ENCODE peak calls at places on chromosome 16, in five cellular contexts. O is PC-9, X is spleen, S is mammary epithelial cell, G is psoas muscle. Y is an unnamed sample.

GRCh38 chr16:84833142-84833495 is 13.3 kb downstream of the CRISPLD2 start:
- DNase-seq in O (no peak), X (no peak), G (no peak), S (no peak), Y (no peak)

GRCh38 chr16:4691666-4692412 is 1.5 kb upstream of the NUDT16L1 start:
- DNase-seq in G (peak), S (no peak), X (peak), O (no peak), Y (no peak)

GRCh38 chr16:85369741-85370528 is 243.2 kb upstream of the GSE1 start:
- DNase-seq in X (no peak), G (peak), S (no peak), O (peak), Y (no peak)

GRCh38 chr16:4021070-4021779 is 95.0 kb downstream of the ADCY9 start:
- DNase-seq in X (no peak), O (peak), G (no peak), S (peak), Y (no peak)

GRCh38 chr16:4261557-4262172 is 11.2 kb downstream of the TFAP4 start:
- DNase-seq in X (no peak), S (no peak), O (no peak), G (peak), Y (no peak)

GRCh38 chr16:50731130-50731988 is 10.5 kb upstream of the CYLD start:
- DNase-seq in X (no peak), O (no peak), S (no peak), G (no peak), Y (no peak)

GRCh38 chr16:30757316-30757715 is 4.5 kb downstream of the CFAP119 start:
- DNase-seq in G (no peak), X (peak), O (no peak), S (no peak), Y (no peak)

GRCh38 chr16:8859913-8860881 is 8.6 kb downstream of the CARHSP1 start:
- DNase-seq in S (peak), G (peak), X (peak), O (peak), Y (no peak)

GRCh38 chr16:9695152-9695551 is 487.1 kb downstream of the GRIN2A start:
- DNase-seq in O (no peak), S (no peak), X (no peak), G (no peak), Y (no peak)

GRCh38 chr16:17417740-17418139 is 53.0 kb downstream of the XYLT1 start:
- DNase-seq in X (no peak), G (no peak), S (no peak), O (no peak), Y (no peak)

GRCh38 chr16:12300490-12300889 is 324.0 kb downstream of the SNX29 start:
- DNase-seq in G (no peak), X (no peak), S (no peak), O (no peak), Y (no peak)

GRCh38 chr16:88375236-88376052 is 7.3 kb upstream of the ZNF469 start:
- DNase-seq in S (no peak), X (peak), G (peak), O (no peak), Y (no peak)

GRCh38 chr16:31201511-31202401 is 804 bp downstream of the PYCARD start:
- DNase-seq in S (peak), X (peak), G (peak), O (peak), Y (no peak)

GRCh38 chr16:88462396-88462795 is 9.3 kb downstream of the ZFPM1 start:
- DNase-seq in G (no peak), X (no peak), O (no peak), S (no peak), Y (no peak)

GRCh38 chr16:85104821-85105391 is 7.4 kb downstream of the CIBAR2 start:
- DNase-seq in X (peak), O (no peak), S (no peak), G (peak), Y (no peak)

GRCh38 chr16:72300892-72301291 is 128.9 kb upstream of the PMFBP1 start:
- DNase-seq in O (no peak), S (no peak), G (no peak), X (no peak), Y (no peak)

GRCh38 chr16:84603115-84603816 is 14.6 kb downstream of the COTL1 start:
- DNase-seq in O (peak), S (peak), G (peak), X (peak), Y (peak)

GRCh38 chr16:19911204-19911603 is 26.6 kb upstream of the GPRC5B start:
- DNase-seq in S (no peak), O (no peak), X (no peak), G (no peak), Y (no peak)

GRCh38 chr16:30896203-30896889 is at the start of gene CTF1:
- DNase-seq in X (peak), O (peak), S (peak), G (peak), Y (no peak)

GRCh38 chr16:75038036-75038959 is 39.5 kb downstream of the ZNRF1 start:
- DNase-seq in S (no peak), X (no peak), O (no peak), G (no peak), Y (no peak)

GRCh38 chr16:75392911-75393310 is 40.4 kb downstream of the CFDP1 start:
- DNase-seq in S (no peak), G (no peak), X (no peak), O (no peak), Y (no peak)

GRCh38 chr16:79381552-79382042 is 218.9 kb downstream of the MAF start:
- DNase-seq in O (no peak), S (no peak), G (no peak), X (no peak), Y (no peak)

GRCh38 chr16:4679854-4680636 is 13.3 kb upstream of the NUDT16L1 start:
- DNase-seq in X (peak), O (peak), G (peak), S (peak), Y (no peak)

GRCh38 chr16:20348365-20349185 is 3.9 kb downstream of the UMOD start:
- DNase-seq in O (no peak), S (no peak), G (no peak), X (no peak), Y (no peak)

GRCh38 chr16:26787924-26788323 is 278.8 kb upstream of the C16orf82 start:
- DNase-seq in S (no peak), G (no peak), O (no peak), X (no peak), Y (no peak)

GRCh38 chr16:89022051-89022836 is 45.2 kb upstream of the CBFA2T3 start:
- DNase-seq in S (no peak), O (no peak), X (peak), G (no peak), Y (no peak)

GRCh38 chr16:25941800-25942558 is 250.2 kb downstream of the HS3ST4 start:
- DNase-seq in X (no peak), S (no peak), O (no peak), G (no peak), Y (no peak)

GRCh38 chr16:23679986-23680336 is 1.3 kb downstream of the PLK1 start:
- DNase-seq in G (no peak), S (peak), O (no peak), X (no peak), Y (no peak)

GRCh38 chr16:66605177-66605999 is 884 bp downstream of the CMTM3 start:
- DNase-seq in S (peak), O (peak), G (peak), X (peak), Y (no peak)

GRCh38 chr16:990516-991291 is 9.1 kb downstream of the SOX8 start:
- DNase-seq in G (no peak), O (no peak), X (no peak), S (no peak), Y (no peak)

GRCh38 chr16:87765473-87765775 is 362 bp downstream of the KLHDC4 start:
- DNase-seq in X (no peak), O (no peak), G (no peak), S (no peak), Y (no peak)

GRCh38 chr16:19118938-19119431 is 5.2 kb downstream of the ITPRIPL2 start:
- DNase-seq in X (no peak), G (no peak), S (peak), O (peak), Y (peak)

GRCh38 chr16:69190598-69190997 is 3.6 kb downstream of the SNTB2 start:
- DNase-seq in S (no peak), O (no peak), X (no peak), G (no peak), Y (no peak)

DNA sequence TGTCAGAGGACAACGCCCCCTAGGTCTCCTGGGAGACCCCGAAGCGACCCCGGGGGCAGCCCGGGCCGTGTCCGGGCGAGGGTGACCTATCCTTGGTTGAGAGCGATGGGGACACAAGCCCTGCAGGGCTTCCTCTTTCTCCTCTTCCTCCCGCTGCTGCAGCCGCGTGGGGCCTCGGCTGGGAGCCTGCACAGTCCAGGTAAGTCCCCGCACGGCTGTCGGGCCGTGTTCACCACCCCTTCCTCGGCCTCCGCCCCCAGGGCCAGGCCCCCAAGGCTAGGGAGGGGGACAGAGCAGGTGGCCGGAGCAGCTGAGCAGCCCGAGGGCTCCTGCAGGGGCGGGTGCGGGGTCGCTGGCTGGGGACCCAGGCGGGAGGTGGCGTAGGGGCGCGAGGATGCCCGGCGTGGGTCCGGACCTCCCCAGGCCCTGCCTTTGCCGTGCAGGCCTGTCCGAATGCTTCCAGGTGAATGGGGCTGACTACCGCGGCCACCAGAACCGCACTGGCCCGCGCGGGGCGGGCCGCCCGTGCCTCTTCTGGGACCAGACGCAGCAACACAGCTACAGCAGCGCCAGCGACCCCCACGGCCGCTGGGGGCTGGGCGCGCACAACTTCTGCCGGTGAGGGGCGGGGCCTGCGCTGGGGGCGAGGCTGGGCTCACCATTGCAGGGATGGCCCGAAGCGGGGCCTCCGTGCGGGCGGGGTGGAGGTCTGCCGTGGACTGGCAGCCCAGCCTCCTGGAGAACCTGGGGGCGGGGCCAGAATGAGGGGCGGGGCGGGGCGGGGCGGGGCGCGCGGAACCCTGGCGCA is 545 bp downstream of the KREMEN2 start:
- DNase-seq in G (peak), X (peak), S (peak), O (peak), Y (no peak)
- H3K4me3 ChIP-seq in G (peak), X (peak), S (peak), O (peak), Y (peak)

GRCh38 chr16:57894390-57895080 is 76.4 kb downstream of the CNGB1 start:
- DNase-seq in S (no peak), G (no peak), O (no peak), X (no peak), Y (no peak)
- H3K4me3 ChIP-seq in S (no peak), G (no peak), O (peak), X (no peak), Y (no peak)

GRCh38 chr16:10938321-10938720 is 3.9 kb downstream of the DEXI start:
- DNase-seq in G (no peak), X (peak), O (no peak), S (no peak), Y (no peak)

GRCh38 chr16:10940501-10941079 is 1.7 kb downstream of the DEXI start:
- DNase-seq in X (peak), O (no peak), S (no peak), G (peak), Y (no peak)

GRCh38 chr16:10939649-10940206 is 2.5 kb downstream of the DEXI start:
- DNase-seq in O (no peak), S (no peak), G (no peak), X (peak), Y (no peak)

GRCh38 chr16:10937068-10937859 is 5.0 kb downstream of the DEXI start:
- DNase-seq in X (peak), G (peak), S (no peak), O (no peak), Y (no peak)

GRCh38 chr16:10938844-10939648 is 3.2 kb downstream of the DEXI start:
- DNase-seq in O (no peak), X (no peak), G (no peak), S (no peak), Y (no peak)
- H3K4me3 ChIP-seq in O (no peak), X (no peak), G (peak), S (no peak), Y (peak)

GRCh38 chr16:81842564-81843242 is 63.6 kb downstream of the PLCG2 start:
- DNase-seq in X (no peak), O (no peak), G (no peak), S (no peak), Y (no peak)

GRCh38 chr16:81838794-81839193 is 59.7 kb downstream of the PLCG2 start:
- DNase-seq in G (no peak), O (no peak), S (peak), X (no peak), Y (peak)

GRCh38 chr16:81843243-81843582 is 64.1 kb downstream of the PLCG2 start:
- DNase-seq in G (no peak), X (no peak), S (no peak), O (no peak), Y (no peak)

GRCh38 chr16:81837312-81837748 is 58.2 kb downstream of the PLCG2 start:
- DNase-seq in G (no peak), S (no peak), O (no peak), X (no peak), Y (no peak)

GRCh38 chr16:81841709-81842108 is 62.6 kb downstream of the PLCG2 start:
- DNase-seq in S (no peak), X (no peak), O (no peak), G (no peak), Y (no peak)
- H3K4me3 ChIP-seq in S (no peak), X (no peak), O (no peak), G (no peak), Y (no peak)

DNA sequence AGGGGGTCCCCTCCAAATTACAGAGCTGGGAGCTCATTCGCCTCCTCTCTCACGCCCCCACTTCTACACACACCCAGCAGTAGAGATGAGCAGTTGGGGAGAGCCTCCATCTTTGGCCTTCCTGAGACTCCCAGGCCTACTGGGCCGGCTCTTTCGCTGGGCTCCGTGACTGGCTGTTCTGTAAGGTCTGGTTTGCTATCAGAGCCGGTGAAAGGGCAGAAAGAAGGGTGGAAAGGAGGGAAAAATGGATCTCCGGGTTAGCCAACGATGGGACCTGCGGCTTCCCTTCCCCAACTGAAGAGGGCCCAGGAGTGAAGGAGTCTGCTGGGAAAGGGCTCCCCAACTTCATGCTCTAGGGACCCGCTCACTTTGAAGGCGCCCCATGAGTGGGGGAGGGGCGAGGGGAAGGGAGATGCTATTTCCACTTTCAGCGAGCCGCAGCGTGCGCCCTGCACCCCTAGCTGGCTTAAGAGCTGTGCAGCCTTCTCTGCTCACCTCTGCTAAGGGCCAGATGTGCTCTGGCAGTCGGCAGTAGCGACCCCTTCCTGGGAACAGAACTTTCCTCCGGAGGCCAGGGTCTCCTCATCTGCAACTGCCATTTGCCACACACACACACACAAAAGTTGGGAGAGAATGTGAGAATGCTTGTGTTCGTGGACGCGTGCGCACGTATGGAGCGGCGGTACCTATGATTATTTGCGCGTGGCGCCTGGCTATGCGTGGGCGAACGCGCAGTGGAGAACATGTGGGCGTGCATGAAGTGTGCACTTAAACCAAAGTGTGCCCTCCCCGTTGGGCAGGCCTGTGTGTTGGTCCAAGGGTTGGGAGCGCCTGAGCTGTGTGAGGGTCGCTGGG is 2.9 kb upstream of the FOXF1 start:
- DNase-seq in X (no peak), O (no peak), G (no peak), S (no peak), Y (no peak)
- H3K4me3 ChIP-seq in X (no peak), O (no peak), G (no peak), S (no peak), Y (no peak)

Y was measured in epithelial cell of proximal tubule.